ENCODE peak calls at places on chromosomes 1 and 21, in five cellular contexts. K, P, F, V and Z are unnamed samples.

GRCh38 chr1:222522105-222522915 is 25.6 kb downstream of the HHIPL2 start:
- DNase-seq in F (no peak), K (no peak), P (peak), V (no peak), Z (no peak)

GRCh38 chr1:193537266-193538003 is 351.0 kb upstream of the B3GALT2 start:
- DNase-seq in P (no peak), F (no peak), K (no peak), V (no peak), Z (no peak)

GRCh38 chr1:112818990-112819689 is 104.0 kb upstream of the PPM1J start:
- DNase-seq in P (no peak), V (no peak), K (peak), F (no peak), Z (peak)

GRCh38 chr1:83546863-83547262 is 452.1 kb downstream of the TTLL7 start:
- DNase-seq in V (no peak), K (peak), F (no peak), P (no peak), Z (no peak)

GRCh38 chr21:21412096-21412495 is 413.9 kb downstream of the NCAM2 start:
- DNase-seq in P (no peak), F (no peak), K (no peak), V (no peak), Z (no peak)

GRCh38 chr1:20405893-20406604 is 80.0 kb downstream of the CAMK2N1 start:
- DNase-seq in P (no peak), V (no peak), F (no peak), K (peak), Z (no peak)

GRCh38 chr1:81126989-81127571 is 673.7 kb upstream of the ADGRL2 start:
- DNase-seq in F (no peak), V (no peak), P (no peak), K (no peak), Z (no peak)

GRCh38 chr1:230867903-230868735 is at the start of gene C1orf198:
- DNase-seq in P (peak), V (peak), K (peak), F (peak), Z (peak)

GRCh38 chr1:40232444-40232843 is 15.3 kb upstream of the TMCO2 start:
- DNase-seq in K (no peak), V (no peak), F (no peak), P (no peak), Z (no peak)

GRCh38 chr1:223143760-223144248 is 756 bp upstream of the TLR5 start:
- DNase-seq in F (no peak), K (peak), P (no peak), V (no peak), Z (no peak)

GRCh38 chr1:199447906-199448305 is 579.6 kb upstream of the NR5A2 start:
- DNase-seq in V (no peak), P (no peak), K (no peak), F (no peak), Z (no peak)

GRCh38 chr1:206710457-206710823 is 25.7 kb downstream of the MAPKAPK2 start:
- DNase-seq in F (no peak), V (no peak), P (no peak), K (no peak), Z (no peak)

GRCh38 chr21:15614757-15615156 is 115.0 kb upstream of the USP25 start:
- DNase-seq in K (no peak), F (no peak), V (no peak), P (no peak), Z (no peak)

GRCh38 chr1:183023601-183024351 is 556 bp downstream of the LAMC1 start:
- DNase-seq in K (peak), V (peak), F (peak), P (peak), Z (peak)

GRCh38 chr21:17466166-17466565 is 46.7 kb upstream of the CXADR start:
- DNase-seq in P (no peak), K (no peak), F (no peak), V (no peak), Z (no peak)

GRCh38 chr1:240414237-240414636 is 197.7 kb downstream of the GREM2 start:
- DNase-seq in V (no peak), K (no peak), P (no peak), F (no peak), Z (no peak)

GRCh38 chr1:55572878-55573734 is 357.9 kb upstream of the USP24 start:
- DNase-seq in P (no peak), V (peak), K (no peak), F (peak), Z (no peak)

GRCh38 chr1:73886721-73887120 is 311.3 kb downstream of the LRRIQ3 start:
- DNase-seq in K (no peak), V (no peak), P (no peak), F (no peak), Z (no peak)

GRCh38 chr1:245086389-245086969 is 68.3 kb upstream of the KIF26B start:
- DNase-seq in F (no peak), P (no peak), K (no peak), V (no peak), Z (no peak)

GRCh38 chr1:228120351-228121091 is 11.4 kb upstream of the MRPL55 start:
- DNase-seq in V (no peak), P (no peak), F (no peak), K (no peak), Z (no peak)

GRCh38 chr1:183719289-183719688 is 66.2 kb upstream of the APOBEC4 start:
- DNase-seq in V (no peak), K (no peak), F (no peak), P (no peak), Z (no peak)

GRCh38 chr1:115252585-115252984 is 85.5 kb downstream of the NGF start:
- DNase-seq in V (no peak), K (no peak), P (no peak), F (no peak), Z (no peak)

GRCh38 chr1:234835239-234835638 is 225.3 kb upstream of the IRF2BP2 start:
- DNase-seq in V (no peak), F (no peak), P (no peak), K (no peak), Z (no peak)

GRCh38 chr1:170604889-170605288 is 59.0 kb upstream of the PRRX1 start:
- DNase-seq in K (no peak), F (no peak), P (no peak), V (no peak), Z (no peak)

GRCh38 chr1:248243204-248243603 is 12.0 kb downstream of the OR2M4 start:
- DNase-seq in P (no peak), V (peak), K (peak), F (peak), Z (peak)

GRCh38 chr21:16974060-16974459 is 538.8 kb upstream of the CXADR start:
- DNase-seq in P (no peak), K (no peak), F (no peak), V (no peak), Z (no peak)

GRCh38 chr1:63593303-63593886 is at the start of gene PGM1:
- DNase-seq in P (peak), F (peak), K (peak), V (peak), Z (peak)
- TF ChIP-seq POLR2A in P (peak), F (peak), K (peak), V (peak), Z (no peak)

GRCh38 chr1:44759077-44759476 is 16.3 kb upstream of the RPS8 start:
- DNase-seq in K (no peak), F (no peak), V (no peak), P (no peak), Z (no peak)
- TF ChIP-seq POLR2A in K (no peak), F (no peak), V (no peak), P (no peak), Z (no peak)

GRCh38 chr1:10438677-10439163 is 8.5 kb downstream of the CENPS start:
- DNase-seq in V (no peak), K (no peak), F (no peak), P (peak), Z (no peak)
- TF ChIP-seq POLR2A in V (no peak), K (no peak), F (no peak), P (no peak), Z (no peak)

GRCh38 chr21:41680444-41681335 is 86.2 kb downstream of the RIPK4 start:
- DNase-seq in V (no peak), F (no peak), K (no peak), P (no peak), Z (no peak)

GRCh38 chr21:41676198-41676597 is 90.7 kb downstream of the RIPK4 start:
- DNase-seq in K (no peak), F (no peak), P (no peak), V (no peak), Z (no peak)

GRCh38 chr21:41677671-41678015 is 89.2 kb downstream of the RIPK4 start:
- DNase-seq in V (no peak), F (no peak), K (no peak), P (no peak), Z (no peak)

GRCh38 chr21:41678944-41679343 is 87.9 kb downstream of the RIPK4 start:
- DNase-seq in P (peak), V (peak), F (peak), K (peak), Z (peak)

DNA sequence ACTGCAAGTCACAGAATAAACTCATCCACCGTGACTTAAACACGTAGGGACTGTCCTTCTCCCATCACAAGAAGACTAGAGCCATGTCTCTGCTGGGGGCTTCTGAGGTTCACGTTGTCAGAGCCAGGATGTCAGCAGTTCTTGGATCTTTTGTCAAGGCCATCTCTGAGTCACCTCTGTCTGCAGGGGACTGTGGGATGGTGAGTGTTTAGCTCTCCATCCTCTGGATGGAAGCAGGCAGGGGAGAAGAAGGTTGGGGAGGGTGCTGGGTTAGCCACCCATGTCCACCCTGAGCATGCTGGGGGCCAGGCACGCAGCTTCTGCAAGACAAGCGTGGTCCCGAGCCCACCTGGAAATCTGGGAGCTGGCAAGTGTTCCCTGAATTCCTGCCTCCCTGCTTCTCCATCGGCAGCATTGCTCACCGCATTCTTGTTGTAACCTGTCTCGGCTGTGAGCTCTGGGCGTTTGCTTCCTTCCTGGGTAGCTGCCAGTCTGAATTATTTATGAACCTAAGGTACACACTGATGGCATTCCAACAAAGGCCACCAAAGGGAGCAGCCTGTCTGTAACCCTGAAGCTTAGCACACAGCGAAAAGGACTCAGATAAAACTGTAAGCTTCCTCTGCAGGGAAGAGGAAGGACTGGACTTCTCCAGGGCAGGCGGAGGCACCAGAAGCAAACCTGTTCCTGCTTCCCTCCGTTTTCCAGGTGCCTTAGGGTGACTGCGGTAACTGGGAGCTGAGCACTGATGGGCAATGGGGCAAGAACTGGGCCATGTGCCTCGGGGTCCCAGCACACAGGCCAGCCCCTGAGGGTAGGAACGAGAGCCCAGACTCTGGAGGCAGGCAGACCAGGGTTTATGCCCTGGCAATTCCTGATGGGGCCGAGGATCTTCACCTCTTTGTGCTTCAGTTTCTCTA is 88.6 kb downstream of the RIPK4 start:
- DNase-seq in K (no peak), F (peak), P (no peak), V (peak), Z (no peak)
- TF ChIP-seq POLR2A in K (no peak), F (no peak), P (no peak), V (peak), Z (no peak)

DNA sequence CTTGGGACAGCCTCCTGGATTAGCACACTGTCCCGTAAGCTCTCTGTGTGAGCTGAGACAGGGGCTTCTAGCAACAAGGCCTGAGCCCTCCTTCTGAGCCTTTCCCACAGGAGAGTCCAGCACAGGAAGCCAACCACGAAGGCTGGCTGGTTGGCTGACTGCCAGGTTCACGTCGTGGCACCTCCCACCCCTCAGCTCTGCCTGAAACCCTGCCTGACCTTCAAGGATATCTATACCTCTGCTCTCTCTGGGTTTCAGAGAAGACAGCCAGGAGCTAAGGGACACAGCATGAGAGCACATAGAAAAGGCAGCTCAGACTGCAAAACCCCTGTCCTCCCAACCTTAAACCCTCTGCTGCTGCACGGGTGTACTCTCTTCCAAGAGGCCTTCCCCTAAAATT is 13.9 kb downstream of the DLGAP3 start:
- DNase-seq in V (no peak), F (no peak), K (no peak), P (no peak), Z (no peak)
- TF ChIP-seq POLR2A in V (no peak), F (no peak), K (no peak), P (no peak), Z (no peak)

GRCh38 chr1:14934867-14935266 is 218.7 kb upstream of the TMEM51 start:
- DNase-seq in V (no peak), K (no peak), F (no peak), P (no peak), Z (no peak)
- TF ChIP-seq POLR2A in V (no peak), K (no peak), F (no peak), P (no peak), Z (no peak)